ENCODE peak calls at places on chromosomes 13 and 19, in seven cellular contexts. C is epithelial cell of esophagus, H is AG09319, I is uterus, D is body of pancreas, E is fibroblast of lung, N is left lung. F is an unnamed sample.

GRCh38 chr13:26813626-26814348 is 53.2 kb upstream of the GPR12 start:
- DNase-seq in C (peak), H (no peak), I (no peak), D (no peak), E (no peak), N (no peak), F (no peak)

GRCh38 chr19:49148784-49149651 is 6.2 kb downstream of the HRC start:
- DNase-seq in C (peak), H (no peak), I (peak), D (peak), E (peak), N (peak), F (peak)

GRCh38 chr13:41389580-41389979 is 67.8 kb upstream of the RGCC start:
- DNase-seq in C (no peak), H (no peak), I (no peak), D (no peak), E (no peak), N (no peak), F (no peak)

GRCh38 chr19:35509861-35510625 is 3.4 kb downstream of the DMKN start:
- DNase-seq in C (peak), H (no peak), I (peak), D (peak), E (peak), N (peak), F (no peak)

GRCh38 chr13:44237276-44237767 is 136.3 kb upstream of the SERP2 start:
- DNase-seq in C (peak), H (peak), I (peak), D (peak), E (peak), N (peak), F (peak)

GRCh38 chr13:102642475-102642874 is 45.7 kb downstream of the TPP2 start:
- DNase-seq in C (peak), H (no peak), I (peak), D (peak), E (no peak), N (peak), F (no peak)

GRCh38 chr19:4967738-4968461 is 1.0 kb upstream of the KDM4B start:
- DNase-seq in C (peak), H (no peak), I (no peak), D (no peak), E (peak), N (no peak), F (no peak)

GRCh38 chr19:44694184-44694579 is 4.8 kb upstream of the CEACAM16 start:
- DNase-seq in C (no peak), H (no peak), I (no peak), D (no peak), E (no peak), N (no peak), F (no peak)

GRCh38 chr19:12365094-12365371 is 450 bp downstream of the ZNF442 start:
- DNase-seq in C (peak), H (no peak), I (no peak), D (peak), E (peak), N (peak), F (no peak)

GRCh38 chr13:109385161-109385560 is 401.2 kb downstream of the IRS2 start:
- DNase-seq in C (no peak), H (no peak), I (no peak), D (no peak), E (peak), N (no peak), F (peak)

GRCh38 chr19:6110360-6110977 is at the start of gene RFX2:
- DNase-seq in C (peak), H (peak), I (peak), D (peak), E (peak), N (peak), F (peak)

GRCh38 chr19:15149704-15150103 is 42.5 kb downstream of the SYDE1 start:
- DNase-seq in C (no peak), H (no peak), I (no peak), D (no peak), E (no peak), N (no peak), F (no peak)

GRCh38 chr19:3608079-3608641 is 1.5 kb upstream of the TBXA2R start:
- DNase-seq in C (no peak), H (no peak), I (no peak), D (no peak), E (no peak), N (no peak), F (no peak)

GRCh38 chr19:14580623-14581237 is 2.2 kb upstream of the CLEC17A start:
- DNase-seq in C (no peak), H (no peak), I (no peak), D (no peak), E (no peak), N (no peak), F (no peak)

GRCh38 chr19:49442793-49443365 is 1.6 kb upstream of the SLC17A7 start:
- DNase-seq in C (peak), H (peak), I (peak), D (peak), E (peak), N (peak), F (no peak)

GRCh38 chr19:7947939-7948338 is 4.5 kb upstream of the TIMM44 start:
- DNase-seq in C (peak), H (no peak), I (no peak), D (no peak), E (no peak), N (no peak), F (no peak)

GRCh38 chr13:49996951-49997895 is at the start of gene TRIM13:
- DNase-seq in C (peak), H (peak), I (peak), D (peak), E (peak), N (peak), F (no peak)

GRCh38 chr19:3950871-3951861 is 18.3 kb downstream of the NMRK2 start:
- DNase-seq in C (no peak), H (no peak), I (no peak), D (peak), E (peak), N (no peak), F (no peak)

GRCh38 chr19:36963262-36963661 is 47.1 kb downstream of the ZNF568 start:
- DNase-seq in C (no peak), H (no peak), I (no peak), D (peak), E (peak), N (no peak), F (no peak)

GRCh38 chr19:1027953-1028902 is 1.8 kb downstream of the CNN2 start:
- DNase-seq in C (peak), H (peak), I (peak), D (peak), E (peak), N (peak), F (peak)

GRCh38 chr13:49776871-49777270 is 15.6 kb downstream of the KPNA3 start:
- DNase-seq in C (no peak), H (no peak), I (no peak), D (no peak), E (no peak), N (no peak), F (no peak)

GRCh38 chr19:35708391-35708790 is 4.0 kb downstream of the ZBTB32 start:
- DNase-seq in C (peak), H (no peak), I (no peak), D (no peak), E (no peak), N (no peak), F (no peak)

GRCh38 chr19:45577111-45577905 is 7.3 kb downstream of the OPA3 start:
- DNase-seq in C (peak), H (peak), I (no peak), D (peak), E (peak), N (no peak), F (peak)

GRCh38 chr13:70959376-70959775 is 851.1 kb upstream of the KLHL1 start:
- DNase-seq in C (peak), H (no peak), I (no peak), D (no peak), E (no peak), N (no peak), F (no peak)

GRCh38 chr13:113777311-113778260 is 18.6 kb downstream of the TMEM255B start:
- DNase-seq in C (peak), H (no peak), I (no peak), D (no peak), E (peak), N (no peak), F (no peak)

GRCh38 chr13:34000955-34001354 is 183.0 kb downstream of the RFC3 start:
- DNase-seq in C (no peak), H (no peak), I (no peak), D (no peak), E (no peak), N (no peak), F (no peak)

GRCh38 chr13:29621401-29621800 is 25.9 kb upstream of the SLC7A1 start:
- DNase-seq in C (peak), H (no peak), I (no peak), D (no peak), E (no peak), N (no peak), F (no peak)

GRCh38 chr19:33269016-33269415 is 33.3 kb downstream of the CEBPA start:
- DNase-seq in C (no peak), H (no peak), I (no peak), D (no peak), E (no peak), N (no peak), F (no peak)

GRCh38 chr19:52524086-52524485 is 3.4 kb upstream of the ZNF808 start:
- DNase-seq in C (no peak), H (no peak), I (no peak), D (no peak), E (no peak), N (no peak), F (no peak)

DNA sequence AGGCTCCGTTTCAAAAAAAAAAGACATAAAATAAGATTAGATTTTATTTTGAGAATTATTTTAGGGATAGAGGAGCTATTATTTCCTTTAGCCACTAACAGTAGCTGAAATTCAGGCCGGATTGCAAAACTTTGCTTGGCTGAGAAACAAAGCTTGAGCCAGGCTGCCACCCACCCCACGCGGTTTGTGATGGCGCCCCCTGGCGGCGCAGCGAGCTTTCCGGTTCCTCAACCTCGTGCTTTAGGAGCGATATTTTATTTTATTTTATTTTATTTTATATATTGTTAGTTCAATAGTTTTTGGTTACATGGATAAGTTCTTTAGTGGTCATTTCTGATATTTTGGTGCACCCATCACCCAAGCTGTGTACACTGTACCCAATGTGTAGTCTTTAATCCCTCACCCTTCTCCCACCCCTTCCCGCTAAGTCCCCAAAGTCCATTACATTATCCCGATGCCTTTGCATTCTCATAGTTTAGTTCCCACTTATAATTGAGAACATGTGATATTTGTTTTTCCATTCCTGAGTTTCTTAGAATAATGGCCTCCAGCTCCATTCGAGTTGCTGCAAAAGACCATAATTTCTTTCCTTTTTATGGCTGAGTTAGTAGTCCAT is 19.8 kb upstream of the CEACAM4 start:
- DNase-seq in C (no peak), H (no peak), I (no peak), D (peak), E (no peak), N (no peak), F (no peak)
- TF ChIP-seq CTCF in C (peak), H (peak), I (no peak), D (peak), E (peak), N (peak), F (peak)

DNA sequence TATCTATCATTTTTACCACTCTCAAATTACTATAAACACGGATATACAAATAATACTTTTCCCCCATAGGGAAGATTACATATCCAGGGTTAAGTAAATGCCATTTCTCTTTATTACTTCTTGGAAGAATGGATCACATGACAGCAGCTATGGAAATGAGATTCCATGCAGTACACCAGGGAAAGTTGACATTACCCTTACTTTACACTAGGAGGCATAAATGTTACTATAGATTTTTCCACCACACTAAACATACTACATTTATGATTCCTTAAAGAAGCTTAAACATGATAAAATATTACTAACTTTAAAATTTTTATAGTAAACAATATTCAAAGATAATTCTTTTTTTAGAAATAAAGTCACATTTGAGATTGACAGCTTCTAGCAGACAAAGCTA is 611.4 kb downstream of the PCDH9 start:
- DNase-seq in C (peak), H (no peak), I (no peak), D (no peak), E (peak), N (no peak), F (no peak)
- TF ChIP-seq CTCF in C (peak), H (peak), I (no peak), D (no peak), E (peak), N (no peak), F (peak)

GRCh38 chr13:32446220-32446619 is 18.3 kb upstream of the N4BP2L1 start:
- DNase-seq in C (no peak), H (no peak), I (no peak), D (no peak), E (no peak), N (no peak), F (no peak)

GRCh38 chr13:32446778-32447465 is 19.0 kb upstream of the N4BP2L1 start:
- DNase-seq in C (no peak), H (no peak), I (no peak), D (no peak), E (no peak), N (no peak), F (no peak)

GRCh38 chr13:32448224-32448623 is 20.3 kb upstream of the N4BP2L1 start:
- DNase-seq in C (no peak), H (no peak), I (no peak), D (no peak), E (no peak), N (no peak), F (no peak)

GRCh38 chr13:32445461-32445860 is 17.5 kb upstream of the N4BP2L1 start:
- DNase-seq in C (no peak), H (no peak), I (no peak), D (no peak), E (no peak), N (no peak), F (no peak)

DNA sequence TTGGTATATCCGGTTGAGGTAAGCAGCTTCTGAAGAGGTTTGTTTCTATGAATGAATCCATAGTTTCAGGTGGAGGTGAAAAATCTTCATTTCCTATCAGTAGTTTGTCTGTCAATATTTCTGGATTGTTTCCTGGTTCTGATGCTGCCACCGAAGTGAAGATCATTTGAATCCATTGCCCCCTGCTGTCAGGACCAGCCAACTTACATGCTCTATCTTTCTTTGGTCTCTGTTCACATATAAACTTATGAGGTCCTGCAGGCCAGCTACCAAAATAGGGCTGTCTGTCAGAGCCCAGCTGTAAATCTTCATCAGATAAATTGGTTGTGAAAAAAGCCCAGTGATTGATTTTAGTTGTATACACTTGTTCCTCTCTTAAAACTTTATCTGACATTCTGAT is 15.2 kb upstream of the N4BP2L1 start:
- DNase-seq in C (peak), H (no peak), I (no peak), D (peak), E (peak), N (no peak), F (no peak)
- TF ChIP-seq CTCF in C (peak), H (peak), I (peak), D (no peak), E (peak), N (no peak), F (peak)

GRCh38 chr19:17424743-17425365 is 5.0 kb downstream of the MVB12A start:
- DNase-seq in C (peak), H (no peak), I (no peak), D (no peak), E (no peak), N (no peak), F (no peak)
- TF ChIP-seq CTCF in C (peak), H (peak), I (no peak), D (no peak), E (peak), N (no peak), F (peak)

F was measured in BJ.